ENCODE peak calls at places on chromosomes 13 and 19, in nine cellular contexts. A is neural crest cell; I is Caco-2; J is DMS79 treated with DMSO at 0.1 percent for 48 hours; F is activated CD8-positive, alpha-beta memory T cell treated with anti-CD3 and anti-CD28 coated beads, Interleukin-2, amount 50 U/mL, for 48 hours; T is stimulated activated CD4-positive, alpha-beta T cell treated with anti-CD3 and anti-CD28 coated beads, TNF-alpha, amount 100 ng/mL, for 4 hours; X is Peyer's patch; H is ascending aorta; Y is NCI-H2081 treated with DMSO at 0.1 percent for 48 hours. Q is an unnamed sample.

GRCh38 chr19:2575734-2576481 is 100.0 kb downstream of the GADD45B start:
- DNase-seq in A (no peak), I (no peak), J (no peak), F (no peak), T (no peak), X (peak), H (peak), Y (no peak), Q (peak)

GRCh38 chr19:10143700-10144099 is 24.0 kb upstream of the EIF3G start:
- DNase-seq in A (no peak), I (no peak), J (no peak), F (no peak), T (no peak), X (no peak), H (no peak), Y (no peak), Q (no peak)

GRCh38 chr19:42497492-42498226 is 30.6 kb downstream of the CEACAM1 start:
- DNase-seq in A (no peak), I (peak), J (no peak), F (no peak), T (no peak), X (peak), H (no peak), Y (no peak), Q (no peak)

GRCh38 chr19:29084266-29084665 is 128.7 kb downstream of the UQCRFS1 start:
- DNase-seq in A (peak), I (no peak), J (no peak), F (no peak), T (no peak), X (no peak), H (no peak), Y (no peak), Q (no peak)

GRCh38 chr13:95375706-95376105 is 74.5 kb upstream of the ABCC4 start:
- DNase-seq in A (no peak), I (no peak), J (no peak), F (no peak), T (no peak), X (no peak), H (no peak), Y (no peak), Q (no peak)

GRCh38 chr19:8242212-8242821 is 33.1 kb downstream of the CERS4 start:
- DNase-seq in A (no peak), I (no peak), J (no peak), F (no peak), T (no peak), X (no peak), H (no peak), Y (no peak), Q (no peak)

GRCh38 chr13:98520674-98521449 is 56.0 kb downstream of the STK24 start:
- DNase-seq in A (no peak), I (no peak), J (no peak), F (peak), T (no peak), X (no peak), H (no peak), Y (no peak), Q (no peak)

GRCh38 chr13:113641426-113641825 is 16.6 kb downstream of the ATP4B start:
- DNase-seq in A (no peak), I (no peak), J (no peak), F (no peak), T (no peak), X (no peak), H (no peak), Y (no peak), Q (peak)

GRCh38 chr13:104431895-104432294 is 1365.7 kb upstream of the SLC10A2 start:
- DNase-seq in A (no peak), I (no peak), J (no peak), F (no peak), T (no peak), X (no peak), H (no peak), Y (no peak), Q (no peak)

GRCh38 chr19:49340069-49340864 is 5.1 kb downstream of the CD37 start:
- DNase-seq in A (no peak), I (peak), J (no peak), F (peak), T (no peak), X (peak), H (no peak), Y (no peak), Q (peak)

GRCh38 chr13:26482451-26483197 is 74.9 kb upstream of the WASF3 start:
- DNase-seq in A (peak), I (peak), J (peak), F (peak), T (no peak), X (peak), H (no peak), Y (no peak), Q (no peak)

GRCh38 chr19:49758292-49758691 is 4.8 kb downstream of the TSKS start:
- DNase-seq in A (no peak), I (no peak), J (no peak), F (no peak), T (no peak), X (no peak), H (no peak), Y (no peak), Q (no peak)

GRCh38 chr13:77022341-77022740 is 4.6 kb downstream of the FBXL3 start:
- DNase-seq in A (no peak), I (no peak), J (no peak), F (no peak), T (no peak), X (no peak), H (no peak), Y (no peak), Q (no peak)

Q was measured in tibial artery.